ENCODE peak calls at places on chromosomes 3 and 15, in five cellular contexts. D, L, T, C and Z are unnamed samples.

GRCh38 chr3:180161770-180162169 is 125.0 kb upstream of the PEX5L start:
- DNase-seq in D (no peak), L (no peak), T (no peak), C (no peak), Z (no peak)

GRCh38 chr3:107208100-107208499 is 169.1 kb upstream of the CCDC54 start:
- DNase-seq in D (no peak), L (no peak), T (peak), C (peak), Z (peak)

GRCh38 chr3:98039322-98040024 is 4.4 kb upstream of the GABRR3 start:
- DNase-seq in D (peak), L (peak), T (peak), C (peak), Z (peak)

GRCh38 chr3:171838218-171838720 is 4.9 kb upstream of the TMEM212 start:
- DNase-seq in D (peak), L (no peak), T (peak), C (no peak), Z (peak)

GRCh38 chr15:49428392-49429095 is 5.5 kb downstream of the FGF7 start:
- DNase-seq in D (no peak), L (no peak), T (peak), C (no peak), Z (peak)

GRCh38 chr3:69462826-69463100 is 76.9 kb upstream of the FRMD4B start:
- DNase-seq in D (no peak), L (no peak), T (no peak), C (no peak), Z (no peak)

GRCh38 chr3:177441281-177441812 is 244.1 kb upstream of the TBL1XR1 start:
- DNase-seq in D (no peak), L (no peak), T (no peak), C (no peak), Z (no peak)

GRCh38 chr15:91496754-91497691 is 356.5 kb upstream of the SLCO3A1 start:
- DNase-seq in D (no peak), L (no peak), T (no peak), C (no peak), Z (no peak)

GRCh38 chr3:52834871-52835501 is at the start of gene MUSTN1:
- DNase-seq in D (peak), L (no peak), T (peak), C (no peak), Z (no peak)

GRCh38 chr3:78134496-78134895 is 1094.6 kb downstream of the ROBO2 start:
- DNase-seq in D (no peak), L (no peak), T (no peak), C (no peak), Z (no peak)

GRCh38 chr3:35641920-35642532 is 2.7 kb downstream of the ARPP21 start:
- DNase-seq in D (no peak), L (no peak), T (no peak), C (no peak), Z (no peak)

GRCh38 chr15:51731549-51732267 is 5.7 kb downstream of the LYSMD2 start:
- DNase-seq in D (no peak), L (no peak), T (no peak), C (no peak), Z (peak)

GRCh38 chr3:171328419-171329082 is 131.7 kb downstream of the TNIK start:
- DNase-seq in D (no peak), L (no peak), T (no peak), C (no peak), Z (no peak)

GRCh38 chr15:93460717-93461116 is 371.7 kb upstream of the RGMA start:
- DNase-seq in D (no peak), L (no peak), T (no peak), C (no peak), Z (no peak)

GRCh38 chr3:10352146-10352911 is 31.4 kb upstream of the SEC13 start:
- DNase-seq in D (no peak), L (no peak), T (no peak), C (no peak), Z (peak)